ENCODE peak calls at places on chromosomes 5 and 9, in nine cellular contexts. R is HTR-8/SVneo; X is stimulated activated CD4-positive, alpha-beta T cell treated with anti-CD3 and anti-CD28 coated beads, Interleukin-12 subunit alpha, Interleukin-12 subunit beta, amount 100 ng/mL, for 24 hours; L is NCI-H1048; Y is H7; E is psoas muscle; O is MCF 10A; C is pulmonary artery endothelial cell; W is stomach. S is an unnamed sample.

GRCh38 chr9:88370346-88370745 is 17.9 kb upstream of the SPIN1 start:
- DNase-seq in R (no peak), X (no peak), L (no peak), Y (no peak), E (no peak), O (no peak), C (no peak), W (no peak), S (peak)

GRCh38 chr5:54081415-54081814 is 229.0 kb downstream of the ARL15 start:
- DNase-seq in R (no peak), X (no peak), L (no peak), Y (no peak), E (no peak), O (no peak), C (no peak), W (no peak), S (no peak)

GRCh38 chr9:34431661-34432060 is 26.7 kb downstream of the FAM219A start:
- DNase-seq in R (no peak), X (no peak), L (no peak), Y (no peak), E (no peak), O (no peak), C (no peak), W (peak), S (no peak)

GRCh38 chr5:39177629-39177959 is 41.8 kb downstream of the FYB1 start:
- DNase-seq in R (no peak), X (no peak), L (no peak), Y (no peak), E (no peak), O (no peak), C (no peak), W (no peak), S (no peak)

GRCh38 chr9:13083973-13084528 is 195.4 kb downstream of the MPDZ start:
- DNase-seq in R (no peak), X (no peak), L (no peak), Y (no peak), E (no peak), O (peak), C (no peak), W (no peak), S (peak)

GRCh38 chr9:136712690-136713554 is 550 bp downstream of the DIPK1B start:
- DNase-seq in R (no peak), X (no peak), L (no peak), Y (peak), E (no peak), O (no peak), C (no peak), W (no peak), S (no peak)

GRCh38 chr5:139814191-139814601 is 18.6 kb downstream of the PSD2 start:
- DNase-seq in R (no peak), X (no peak), L (no peak), Y (no peak), E (no peak), O (no peak), C (no peak), W (no peak), S (no peak)

GRCh38 chr9:21677387-21677786 is 125.0 kb upstream of the MTAP start:
- DNase-seq in R (no peak), X (no peak), L (no peak), Y (no peak), E (no peak), O (no peak), C (no peak), W (no peak), S (no peak)

S was measured in foreskin keratinocyte.